ENCODE peak calls at places on chromosomes 1 and 21, in six cellular contexts. One of them, this sample, is unnamed.

GRCh38 chr1:198123146-198123545 is 33.7 kb upstream of the NEK7 start:
- DNase-seq in T-helper 2 cell: no peak
- DNase-seq in SW480: no peak
- DNase-seq in AG04450: no peak
- DNase-seq in activated CD4-positive, alpha-beta T cell treated with anti-CD3 and anti-CD28 coated beads, Interleukin-2, amount 10 ng/mL, durations not matched to agents 7 days and 5 days: no peak
- DNase-seq in GM12892: no peak
- DNase-seq in this sample: no peak

GRCh38 chr1:67890862-67891261 is 57.6 kb upstream of the GNG12 start:
- DNase-seq in AG04450: no peak
- DNase-seq in SW480: no peak
- DNase-seq in T-helper 2 cell: no peak
- DNase-seq in activated CD4-positive, alpha-beta T cell treated with anti-CD3 and anti-CD28 coated beads, Interleukin-2, amount 10 ng/mL, durations not matched to agents 7 days and 5 days: no peak
- DNase-seq in GM12892: no peak
- DNase-seq in this sample: no peak

GRCh38 chr1:56189946-56190920 is 389.1 kb downstream of the PLPP3 start:
- DNase-seq in GM12892: no peak
- DNase-seq in activated CD4-positive, alpha-beta T cell treated with anti-CD3 and anti-CD28 coated beads, Interleukin-2, amount 10 ng/mL, durations not matched to agents 7 days and 5 days: no peak
- DNase-seq in T-helper 2 cell: no peak
- DNase-seq in SW480: peak
- DNase-seq in AG04450: no peak
- DNase-seq in this sample: no peak

GRCh38 chr1:236560213-236560771 is 36.5 kb downstream of the LGALS8 start:
- DNase-seq in activated CD4-positive, alpha-beta T cell treated with anti-CD3 and anti-CD28 coated beads, Interleukin-2, amount 10 ng/mL, durations not matched to agents 7 days and 5 days: no peak
- DNase-seq in AG04450: no peak
- DNase-seq in T-helper 2 cell: no peak
- DNase-seq in SW480: no peak
- DNase-seq in GM12892: no peak
- DNase-seq in this sample: no peak

GRCh38 chr1:182205378-182206022 is 144.0 kb upstream of the ZNF648 start:
- DNase-seq in SW480: no peak
- DNase-seq in GM12892: no peak
- DNase-seq in activated CD4-positive, alpha-beta T cell treated with anti-CD3 and anti-CD28 coated beads, Interleukin-2, amount 10 ng/mL, durations not matched to agents 7 days and 5 days: no peak
- DNase-seq in T-helper 2 cell: no peak
- DNase-seq in AG04450: no peak
- DNase-seq in this sample: no peak

GRCh38 chr1:230174041-230174440 is 107.0 kb downstream of the GALNT2 start:
- DNase-seq in T-helper 2 cell: no peak
- DNase-seq in activated CD4-positive, alpha-beta T cell treated with anti-CD3 and anti-CD28 coated beads, Interleukin-2, amount 10 ng/mL, durations not matched to agents 7 days and 5 days: no peak
- DNase-seq in GM12892: no peak
- DNase-seq in SW480: no peak
- DNase-seq in AG04450: no peak
- DNase-seq in this sample: no peak

GRCh38 chr1:224922404-224923164 is 6.9 kb upstream of the DNAH14 start:
- DNase-seq in AG04450: peak
- DNase-seq in activated CD4-positive, alpha-beta T cell treated with anti-CD3 and anti-CD28 coated beads, Interleukin-2, amount 10 ng/mL, durations not matched to agents 7 days and 5 days: no peak
- DNase-seq in T-helper 2 cell: no peak
- DNase-seq in GM12892: peak
- DNase-seq in SW480: peak
- DNase-seq in this sample: no peak

GRCh38 chr1:238738942-238739341 is 647.4 kb upstream of the CHRM3 start:
- DNase-seq in SW480: no peak
- DNase-seq in AG04450: no peak
- DNase-seq in T-helper 2 cell: no peak
- DNase-seq in activated CD4-positive, alpha-beta T cell treated with anti-CD3 and anti-CD28 coated beads, Interleukin-2, amount 10 ng/mL, durations not matched to agents 7 days and 5 days: no peak
- DNase-seq in GM12892: no peak
- DNase-seq in this sample: no peak

GRCh38 chr1:198889102-198889501 is 250.3 kb downstream of the PTPRC start:
- DNase-seq in AG04450: no peak
- DNase-seq in T-helper 2 cell: no peak
- DNase-seq in activated CD4-positive, alpha-beta T cell treated with anti-CD3 and anti-CD28 coated beads, Interleukin-2, amount 10 ng/mL, durations not matched to agents 7 days and 5 days: no peak
- DNase-seq in GM12892: no peak
- DNase-seq in SW480: no peak
- DNase-seq in this sample: no peak

GRCh38 chr21:45074818-45075605 is 632 bp downstream of the ADARB1 start:
- DNase-seq in T-helper 2 cell: no peak
- DNase-seq in GM12892: no peak
- DNase-seq in SW480: peak
- DNase-seq in activated CD4-positive, alpha-beta T cell treated with anti-CD3 and anti-CD28 coated beads, Interleukin-2, amount 10 ng/mL, durations not matched to agents 7 days and 5 days: peak
- DNase-seq in AG04450: no peak
- DNase-seq in this sample: peak

GRCh38 chr1:240109920-240110685 is 18.4 kb downstream of the FMN2 start:
- DNase-seq in T-helper 2 cell: no peak
- DNase-seq in activated CD4-positive, alpha-beta T cell treated with anti-CD3 and anti-CD28 coated beads, Interleukin-2, amount 10 ng/mL, durations not matched to agents 7 days and 5 days: no peak
- DNase-seq in AG04450: no peak
- DNase-seq in SW480: no peak
- DNase-seq in GM12892: no peak
- DNase-seq in this sample: no peak

GRCh38 chr21:16891821-16892220 is 621.0 kb upstream of the CXADR start:
- DNase-seq in activated CD4-positive, alpha-beta T cell treated with anti-CD3 and anti-CD28 coated beads, Interleukin-2, amount 10 ng/mL, durations not matched to agents 7 days and 5 days: no peak
- DNase-seq in SW480: no peak
- DNase-seq in AG04450: peak
- DNase-seq in GM12892: no peak
- DNase-seq in T-helper 2 cell: no peak
- DNase-seq in this sample: no peak

GRCh38 chr1:60118119-60118518 is 44.5 kb upstream of the C1orf87 start:
- DNase-seq in T-helper 2 cell: no peak
- DNase-seq in SW480: no peak
- DNase-seq in AG04450: no peak
- DNase-seq in activated CD4-positive, alpha-beta T cell treated with anti-CD3 and anti-CD28 coated beads, Interleukin-2, amount 10 ng/mL, durations not matched to agents 7 days and 5 days: no peak
- DNase-seq in GM12892: no peak
- DNase-seq in this sample: no peak

GRCh38 chr1:215835951-215836350 is 268.8 kb downstream of the KCTD3 start:
- DNase-seq in GM12892: no peak
- DNase-seq in T-helper 2 cell: no peak
- DNase-seq in activated CD4-positive, alpha-beta T cell treated with anti-CD3 and anti-CD28 coated beads, Interleukin-2, amount 10 ng/mL, durations not matched to agents 7 days and 5 days: no peak
- DNase-seq in SW480: no peak
- DNase-seq in AG04450: peak
- DNase-seq in this sample: no peak

GRCh38 chr1:231584117-231584516 is 42.5 kb upstream of the DISC1 start:
- DNase-seq in T-helper 2 cell: no peak
- DNase-seq in GM12892: no peak
- DNase-seq in activated CD4-positive, alpha-beta T cell treated with anti-CD3 and anti-CD28 coated beads, Interleukin-2, amount 10 ng/mL, durations not matched to agents 7 days and 5 days: no peak
- DNase-seq in SW480: peak
- DNase-seq in AG04450: no peak
- DNase-seq in this sample: no peak

GRCh38 chr1:42936309-42937078 is 22.2 kb downstream of the SLC2A1 start:
- DNase-seq in AG04450: no peak
- DNase-seq in SW480: peak
- DNase-seq in activated CD4-positive, alpha-beta T cell treated with anti-CD3 and anti-CD28 coated beads, Interleukin-2, amount 10 ng/mL, durations not matched to agents 7 days and 5 days: no peak
- DNase-seq in GM12892: no peak
- DNase-seq in T-helper 2 cell: no peak
- DNase-seq in this sample: no peak

GRCh38 chr1:22053018-22053860 is 730 bp downstream of the CDC42 start:
- DNase-seq in GM12892: peak
- DNase-seq in AG04450: peak
- DNase-seq in SW480: peak
- DNase-seq in T-helper 2 cell: peak
- DNase-seq in activated CD4-positive, alpha-beta T cell treated with anti-CD3 and anti-CD28 coated beads, Interleukin-2, amount 10 ng/mL, durations not matched to agents 7 days and 5 days: peak
- DNase-seq in this sample: peak

GRCh38 chr1:228794173-228794572 is 58.9 kb downstream of the RHOU start:
- DNase-seq in AG04450: no peak
- DNase-seq in SW480: no peak
- DNase-seq in GM12892: no peak
- DNase-seq in activated CD4-positive, alpha-beta T cell treated with anti-CD3 and anti-CD28 coated beads, Interleukin-2, amount 10 ng/mL, durations not matched to agents 7 days and 5 days: peak
- DNase-seq in T-helper 2 cell: no peak
- DNase-seq in this sample: peak

GRCh38 chr1:59046730-59047157 is 250.2 kb upstream of the FGGY start:
- DNase-seq in T-helper 2 cell: no peak
- DNase-seq in AG04450: no peak
- DNase-seq in activated CD4-positive, alpha-beta T cell treated with anti-CD3 and anti-CD28 coated beads, Interleukin-2, amount 10 ng/mL, durations not matched to agents 7 days and 5 days: peak
- DNase-seq in SW480: no peak
- DNase-seq in GM12892: peak
- DNase-seq in this sample: peak

GRCh38 chr1:224666911-224667310 is 50.8 kb downstream of the CNIH3 start:
- DNase-seq in GM12892: no peak
- DNase-seq in AG04450: no peak
- DNase-seq in activated CD4-positive, alpha-beta T cell treated with anti-CD3 and anti-CD28 coated beads, Interleukin-2, amount 10 ng/mL, durations not matched to agents 7 days and 5 days: no peak
- DNase-seq in SW480: no peak
- DNase-seq in T-helper 2 cell: no peak
- DNase-seq in this sample: no peak

GRCh38 chr1:31383967-31384366 is 11.1 kb upstream of the FABP3 start:
- DNase-seq in activated CD4-positive, alpha-beta T cell treated with anti-CD3 and anti-CD28 coated beads, Interleukin-2, amount 10 ng/mL, durations not matched to agents 7 days and 5 days: no peak
- DNase-seq in SW480: no peak
- DNase-seq in AG04450: no peak
- DNase-seq in GM12892: no peak
- DNase-seq in T-helper 2 cell: no peak
- DNase-seq in this sample: no peak

GRCh38 chr1:22814176-22815042 is 103.8 kb downstream of the EPHB2 start:
- DNase-seq in SW480: no peak
- DNase-seq in T-helper 2 cell: no peak
- DNase-seq in AG04450: no peak
- DNase-seq in GM12892: no peak
- DNase-seq in activated CD4-positive, alpha-beta T cell treated with anti-CD3 and anti-CD28 coated beads, Interleukin-2, amount 10 ng/mL, durations not matched to agents 7 days and 5 days: no peak
- DNase-seq in this sample: no peak

This sample was measured in naive thymus-derived CD4-positive, alpha-beta T cell.